ENCODE peak calls at places on chromosomes 5 and 9, in eight cellular contexts. J is stomach; Q is colonic mucosa; T is tibial nerve; X is CD8-positive, alpha-beta T cell; G is GM23248; D is neural progenitor cell; S is PC-3. O is an unnamed sample. For H3K9me3, the result is how much of the 10 kb centered on the place peaks cover.

GRCh38 chr5:134394932-134395331 is 16.7 kb downstream of the CDKN2AIPNL start:
- DNase-seq in Q (no peak), J (no peak), X (no peak), S (no peak), D (no peak), G (no peak), T (no peak), O (no peak)

GRCh38 chr5:134547579-134547978 is 22.1 kb downstream of the JADE2 start:
- DNase-seq in X (no peak), T (no peak), J (peak), G (peak), S (peak), Q (no peak), D (no peak), O (no peak)

GRCh38 chr9:32294051-32294600 is 90.3 kb upstream of the ACO1 start:
- DNase-seq in T (no peak), G (peak), S (no peak), D (no peak), X (no peak), Q (no peak), J (no peak), O (no peak)

GRCh38 chr9:123710299-123710698 is 219.6 kb downstream of the DENND1A start:
- DNase-seq in D (no peak), S (peak), T (no peak), J (no peak), X (no peak), Q (no peak), G (peak), O (no peak)

GRCh38 chr5:149367249-149367971 is 9.6 kb downstream of the PCYOX1L start:
- DNase-seq in G (peak), X (peak), T (peak), S (peak), J (peak), Q (peak), D (peak), O (no peak)

GRCh38 chr5:95759005-95759404 is 27.9 kb downstream of the RHOBTB3 start:
- DNase-seq in Q (no peak), D (no peak), X (no peak), T (no peak), G (no peak), S (no peak), J (no peak), O (no peak)

GRCh38 chr9:4489919-4490704 is at the start of gene SLC1A1:
- DNase-seq in J (peak), D (peak), T (peak), G (peak), S (peak), X (peak), Q (peak), O (peak)

GRCh38 chr5:2634399-2635176 is 116.9 kb downstream of the IRX2 start:
- DNase-seq in X (no peak), S (no peak), T (no peak), J (no peak), D (no peak), Q (no peak), G (no peak), O (no peak)

GRCh38 chr5:149878371-149878770 is 66.2 kb downstream of the PDE6A start:
- DNase-seq in J (no peak), X (no peak), T (no peak), G (no peak), S (no peak), D (no peak), Q (peak), O (no peak)

DNA sequence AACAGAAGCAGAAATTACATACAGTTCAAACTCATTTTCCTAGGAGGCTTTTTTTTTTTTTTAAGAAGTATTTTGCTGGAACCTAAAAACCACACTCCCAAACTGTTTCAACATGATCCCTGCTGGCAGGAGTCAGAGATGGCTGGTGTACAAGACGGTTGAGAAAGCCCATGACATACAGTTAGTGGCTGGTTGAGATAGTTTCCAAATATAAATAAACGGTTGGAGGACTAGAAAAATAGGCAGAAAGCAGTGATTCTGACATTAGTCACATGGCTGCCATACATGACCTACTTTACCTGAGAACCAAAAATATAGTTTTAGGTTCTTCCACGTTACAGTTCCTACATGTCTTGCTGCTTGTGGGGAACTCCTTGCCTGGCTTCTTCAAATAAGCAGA is 31.7 kb upstream of the BASP1 start:
- DNase-seq in G (peak), T (peak), S (peak), X (no peak), D (no peak), Q (no peak), J (no peak), O (no peak)
- H3K27ac ChIP-seq in G (peak), T (no peak), S (peak), X (no peak), D (no peak), Q (no peak), J (peak), O (peak)

GRCh38 chr5:78597068-78597857 is 51.3 kb downstream of the LHFPL2 start:
- DNase-seq in D (no peak), G (peak), T (no peak), S (peak), J (no peak), X (no peak), Q (no peak), O (no peak)
- H3K4me3 ChIP-seq in D (no peak), G (no peak), T (no peak), S (no peak), J (no peak), X (no peak), Q (no peak), O (no peak)

DNA sequence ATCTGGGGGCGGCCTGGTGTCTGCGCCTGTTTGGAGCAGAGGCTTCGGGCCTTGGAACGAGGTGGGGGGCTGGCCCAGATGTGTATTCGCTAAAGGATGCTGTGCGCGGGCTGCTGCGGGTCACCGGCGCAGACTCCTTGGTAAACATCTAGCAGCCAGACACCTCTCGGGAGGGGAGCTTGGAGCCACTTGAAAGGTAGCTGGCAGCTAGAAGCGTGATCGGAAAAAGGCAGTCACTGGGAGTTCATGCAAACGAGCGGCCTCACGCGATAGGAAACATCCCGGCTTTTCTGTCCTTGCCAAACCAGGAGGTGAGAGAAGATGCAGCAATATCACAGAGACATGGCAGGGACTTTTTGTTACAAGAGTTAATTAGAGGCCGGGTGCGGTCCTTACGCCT is 8.1 kb downstream of the LAMC3 start:
- DNase-seq in Q (no peak), D (no peak), X (no peak), J (no peak), T (no peak), S (no peak), G (peak), O (no peak)
- H3K9me3 ChIP-seq in Q (under half), D (under half), X (under half), J (under half), T (under half), S (under half), G (under half), O (under half)

DNA sequence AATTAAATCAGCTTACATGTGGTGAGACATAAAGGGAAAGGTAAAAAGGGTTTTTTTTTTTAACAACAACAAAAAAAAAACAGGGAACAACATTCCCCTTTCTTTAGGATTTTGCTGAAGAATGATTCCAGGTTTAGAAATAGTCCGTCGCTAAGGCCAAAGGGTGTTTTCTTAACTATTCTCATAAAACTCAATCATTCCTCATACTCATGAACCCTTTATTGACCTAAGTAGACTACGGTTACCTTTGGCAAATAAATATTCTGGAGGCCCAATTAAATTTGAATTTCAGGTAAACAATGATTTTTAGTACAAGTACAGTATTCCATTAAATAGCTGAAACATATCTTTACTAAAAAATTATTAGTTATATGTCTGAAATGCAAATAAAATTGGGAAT is 55.6 kb upstream of the CCNG1 start:
- DNase-seq in J (no peak), Q (no peak), X (no peak), T (no peak), D (no peak), S (peak), G (no peak), O (no peak)
- H3K27ac ChIP-seq in J (no peak), Q (no peak), X (no peak), T (no peak), D (no peak), S (peak), G (no peak), O (no peak)

GRCh38 chr5:167971706-167972105 is 319.7 kb upstream of the WWC1 start:
- DNase-seq in X (no peak), J (no peak), Q (no peak), T (no peak), G (no peak), D (no peak), S (no peak), O (no peak)
- H3K4me3 ChIP-seq in X (no peak), J (no peak), Q (no peak), T (no peak), G (no peak), D (no peak), S (no peak), O (no peak)

O was measured in breast epithelium.